ENCODE peak calls at places on chromosomes 3 and 15, in six cellular contexts. R is astrocyte of the spinal cord; F is fibroblast of pulmonary artery; Q is activated CD4-positive, CD25-positive, alpha-beta regulatory T cell treated with anti-CD3 and anti-CD28 coated beads, Interleukin-2, amount 50 U/mL, for 72 hours; T is T follicular helper cell; H is HT-29. J is an unnamed sample.

GRCh38 chr3:30231277-30232141 is 374.9 kb upstream of the TGFBR2 start:
- DNase-seq in Q (no peak), H (no peak), T (no peak), R (peak), F (peak), J (peak)

GRCh38 chr3:56904526-56905245 is 102.9 kb upstream of the ARHGEF3 start:
- DNase-seq in R (no peak), F (no peak), H (peak), T (no peak), Q (no peak), J (no peak)

GRCh38 chr3:52683611-52684010 is 2.1 kb downstream of the PBRM1 start:
- DNase-seq in R (no peak), T (no peak), Q (no peak), H (no peak), F (no peak), J (peak)

GRCh38 chr15:23570466-23570865 is 5.0 kb downstream of the MKRN3 start:
- DNase-seq in R (peak), H (no peak), F (peak), T (no peak), Q (no peak), J (no peak)

GRCh38 chr3:16316847-16317560 is 52.0 kb downstream of the OXNAD1 start:
- DNase-seq in Q (no peak), F (no peak), H (no peak), R (no peak), T (no peak), J (no peak)

GRCh38 chr3:173584093-173584833 is 186.7 kb downstream of the NLGN1 start:
- DNase-seq in T (no peak), H (peak), F (peak), Q (no peak), R (peak), J (peak)

GRCh38 chr3:170178631-170179030 is 2.9 kb downstream of the PHC3 start:
- DNase-seq in R (no peak), F (no peak), T (peak), H (no peak), Q (no peak), J (no peak)

GRCh38 chr15:50431204-50431603 is 7.0 kb downstream of the USP8 start:
- DNase-seq in R (no peak), T (no peak), F (no peak), H (no peak), Q (no peak), J (no peak)

GRCh38 chr15:27851811-27852210 is 247.3 kb downstream of the OCA2 start:
- DNase-seq in T (no peak), F (no peak), Q (no peak), R (no peak), H (no peak), J (no peak)

GRCh38 chr3:58667229-58667628 is 655 bp upstream of the FAM3D start:
- DNase-seq in R (no peak), H (peak), T (no peak), Q (no peak), F (no peak), J (no peak)